ENCODE peak calls at places on chromosomes 6 and 20, in six cellular contexts. One of them, this sample, is unnamed.
A peak's percentile ranks its signal among the peaks of the same experiment; 100 is the strongest.

GRCh38 chr6:51553246-51554015 is 534.0 kb downstream of the PKHD1 start:
- DNase-seq in fibroblast of the aortic adventitia: no peak
- DNase-seq in fibroblast of pulmonary artery: no peak
- DNase-seq in A549: no peak
- DNase-seq in HAP-1: no peak
- DNase-seq in GM12878: no peak
- DNase-seq in this sample: no peak

GRCh38 chr20:35311409-35311808 is 19.2 kb upstream of the FAM83C start:
- DNase-seq in fibroblast of the aortic adventitia: peak; percentile 43
- DNase-seq in fibroblast of pulmonary artery: no peak
- DNase-seq in A549: no peak
- DNase-seq in HAP-1: no peak
- DNase-seq in GM12878: no peak
- DNase-seq in this sample: no peak

GRCh38 chr6:45587229-45588060 is 209.7 kb upstream of the SUPT3H start:
- DNase-seq in fibroblast of the aortic adventitia: no peak
- DNase-seq in fibroblast of pulmonary artery: no peak
- DNase-seq in A549: no peak
- DNase-seq in HAP-1: no peak
- DNase-seq in GM12878: no peak
- DNase-seq in this sample: no peak

GRCh38 chr6:42366011-42366705 is 85.6 kb downstream of the TRERF1 start:
- DNase-seq in fibroblast of the aortic adventitia: no peak
- DNase-seq in fibroblast of pulmonary artery: no peak
- DNase-seq in A549: no peak
- DNase-seq in HAP-1: no peak
- DNase-seq in GM12878: no peak
- DNase-seq in this sample: no peak

GRCh38 chr6:34230653-34231351 is 5.9 kb upstream of the HMGA1 start:
- DNase-seq in fibroblast of the aortic adventitia: no peak
- DNase-seq in fibroblast of pulmonary artery: no peak
- DNase-seq in A549: no peak
- DNase-seq in HAP-1: no peak
- DNase-seq in GM12878: no peak
- DNase-seq in this sample: no peak

GRCh38 chr20:1423625-1424106 is 30.8 kb upstream of the FKBP1A start:
- DNase-seq in fibroblast of the aortic adventitia: peak; percentile 51
- DNase-seq in fibroblast of pulmonary artery: peak; percentile 79
- DNase-seq in A549: no peak
- DNase-seq in HAP-1: peak; percentile 71
- DNase-seq in GM12878: no peak
- DNase-seq in this sample: peak; percentile 86

GRCh38 chr20:24547967-24548366 is 78.5 kb downstream of the SYNDIG1 start:
- DNase-seq in fibroblast of the aortic adventitia: no peak
- DNase-seq in fibroblast of pulmonary artery: no peak
- DNase-seq in A549: no peak
- DNase-seq in HAP-1: no peak
- DNase-seq in GM12878: no peak
- DNase-seq in this sample: no peak

GRCh38 chr6:551405-551804 is 105.5 kb downstream of the HUS1B start:
- DNase-seq in fibroblast of the aortic adventitia: peak; percentile 31
- DNase-seq in fibroblast of pulmonary artery: peak; percentile 26
- DNase-seq in A549: no peak
- DNase-seq in HAP-1: peak; percentile 46
- DNase-seq in GM12878: no peak
- DNase-seq in this sample: peak; percentile 17

GRCh38 chr6:161444464-161444863 is 170.6 kb upstream of the AGPAT4 start:
- DNase-seq in fibroblast of the aortic adventitia: peak; percentile 38
- DNase-seq in fibroblast of pulmonary artery: peak; percentile 53
- DNase-seq in A549: no peak
- DNase-seq in HAP-1: peak; percentile 83
- DNase-seq in GM12878: no peak
- DNase-seq in this sample: peak; percentile 29

GRCh38 chr6:168864541-168865495 is 388.8 kb downstream of the THBS2 start:
- DNase-seq in fibroblast of the aortic adventitia: peak; percentile 37
- DNase-seq in fibroblast of pulmonary artery: peak; percentile 5
- DNase-seq in A549: no peak
- DNase-seq in HAP-1: no peak
- DNase-seq in GM12878: no peak
- DNase-seq in this sample: no peak

GRCh38 chr6:3661390-3661789 is 90.1 kb downstream of the PXDC1 start:
- DNase-seq in fibroblast of the aortic adventitia: no peak
- DNase-seq in fibroblast of pulmonary artery: no peak
- DNase-seq in A549: no peak
- DNase-seq in HAP-1: no peak
- DNase-seq in GM12878: no peak
- DNase-seq in this sample: no peak

GRCh38 chr6:88490865-88491264 is 324.7 kb upstream of the CNR1 start:
- DNase-seq in fibroblast of the aortic adventitia: peak; percentile 27
- DNase-seq in fibroblast of pulmonary artery: peak; percentile 64
- DNase-seq in A549: no peak
- DNase-seq in HAP-1: no peak
- DNase-seq in GM12878: no peak
- DNase-seq in this sample: no peak

GRCh38 chr6:4210619-4211419 is 75.4 kb upstream of the ECI2 start:
- DNase-seq in fibroblast of the aortic adventitia: peak; percentile 71
- DNase-seq in fibroblast of pulmonary artery: peak; percentile 71
- DNase-seq in A549: peak; percentile 28
- DNase-seq in HAP-1: peak; percentile 79
- DNase-seq in GM12878: no peak
- DNase-seq in this sample: peak; percentile 69

GRCh38 chr20:2795451-2795850 is 5.0 kb downstream of the CPXM1 start:
- DNase-seq in fibroblast of the aortic adventitia: no peak
- DNase-seq in fibroblast of pulmonary artery: no peak
- DNase-seq in A549: no peak
- DNase-seq in HAP-1: no peak
- DNase-seq in GM12878: no peak
- DNase-seq in this sample: no peak

GRCh38 chr6:1363729-1364572 is 25.4 kb upstream of the FOXF2 start:
- DNase-seq in fibroblast of the aortic adventitia: peak; percentile 75
- DNase-seq in fibroblast of pulmonary artery: no peak
- DNase-seq in A549: no peak
- DNase-seq in HAP-1: peak; percentile 41
- DNase-seq in GM12878: no peak
- DNase-seq in this sample: peak; percentile 25

GRCh38 chr6:329888-330691 is 37.8 kb downstream of the DUSP22 start:
- DNase-seq in fibroblast of the aortic adventitia: no peak
- DNase-seq in fibroblast of pulmonary artery: no peak
- DNase-seq in A549: no peak
- DNase-seq in HAP-1: no peak
- DNase-seq in GM12878: no peak
- DNase-seq in this sample: peak; percentile 33

GRCh38 chr6:100269189-100269588 is 195.5 kb downstream of the SIM1 start:
- DNase-seq in fibroblast of the aortic adventitia: peak; percentile 89
- DNase-seq in fibroblast of pulmonary artery: peak; percentile 81
- DNase-seq in A549: no peak
- DNase-seq in HAP-1: no peak
- DNase-seq in GM12878: no peak
- DNase-seq in this sample: no peak

GRCh38 chr6:158605266-158605878 is 39.2 kb downstream of the DYNLT1 start:
- DNase-seq in fibroblast of the aortic adventitia: peak; percentile 82
- DNase-seq in fibroblast of pulmonary artery: peak; percentile 85
- DNase-seq in A549: peak; percentile 59
- DNase-seq in HAP-1: peak; percentile 79
- DNase-seq in GM12878: peak; percentile 36
- DNase-seq in this sample: peak; percentile 81

GRCh38 chr6:14674458-14674857 is 556.9 kb downstream of the CD83 start:
- DNase-seq in fibroblast of the aortic adventitia: no peak
- DNase-seq in fibroblast of pulmonary artery: no peak
- DNase-seq in A549: no peak
- DNase-seq in HAP-1: no peak
- DNase-seq in GM12878: no peak
- DNase-seq in this sample: no peak

GRCh38 chr6:141659582-141659981 is 473.1 kb upstream of the GJE1 start:
- DNase-seq in fibroblast of the aortic adventitia: no peak
- DNase-seq in fibroblast of pulmonary artery: no peak
- DNase-seq in A549: no peak
- DNase-seq in HAP-1: no peak
- DNase-seq in GM12878: no peak
- DNase-seq in this sample: no peak
- H3K4me3 ChIP-seq in fibroblast of the aortic adventitia: no peak overlapping the region
- H3K4me3 ChIP-seq in fibroblast of pulmonary artery: no peak overlapping the region
- H3K4me3 ChIP-seq in A549: no peak overlapping the region
- H3K4me3 ChIP-seq in HAP-1: no peak overlapping the region
- H3K4me3 ChIP-seq in GM12878: no peak overlapping the region
- H3K4me3 ChIP-seq in this sample: no peak overlapping the region

DNA sequence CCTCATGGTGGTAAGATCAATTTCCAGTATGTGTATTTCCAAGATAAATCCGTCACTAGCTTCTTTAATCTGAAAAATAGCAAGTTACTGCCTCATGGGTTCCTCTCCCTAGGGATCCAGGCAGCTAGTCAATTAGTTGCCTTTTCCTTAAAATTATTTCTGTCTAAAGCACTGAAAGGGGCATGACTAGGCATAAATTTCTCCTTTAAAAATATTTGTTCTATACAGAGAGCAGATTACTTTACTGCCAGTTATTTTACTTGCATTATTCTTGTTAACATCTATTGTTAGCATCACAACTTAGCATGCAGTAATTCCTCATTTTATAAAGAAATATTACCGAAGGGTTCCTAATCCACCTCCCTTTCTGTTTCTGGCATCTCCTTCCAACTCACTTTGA is 1.4 kb downstream of the MTCL3 start:
- DNase-seq in fibroblast of the aortic adventitia: no peak
- DNase-seq in fibroblast of pulmonary artery: no peak
- DNase-seq in A549: no peak
- DNase-seq in HAP-1: no peak
- DNase-seq in GM12878: no peak
- DNase-seq in this sample: no peak
- H3K4me3 ChIP-seq in fibroblast of the aortic adventitia: no peak overlapping the region
- H3K4me3 ChIP-seq in fibroblast of pulmonary artery: peak overlapping the region; percentile 47
- H3K4me3 ChIP-seq in A549: peak overlapping the region; percentile 72
- H3K4me3 ChIP-seq in HAP-1: no peak overlapping the region
- H3K4me3 ChIP-seq in GM12878: no peak overlapping the region
- H3K4me3 ChIP-seq in this sample: no peak overlapping the region

GRCh38 chr6:129778793-129779192 is 68.8 kb upstream of the ARHGAP18 start:
- DNase-seq in fibroblast of the aortic adventitia: no peak
- DNase-seq in fibroblast of pulmonary artery: no peak
- DNase-seq in A549: no peak
- DNase-seq in HAP-1: no peak
- DNase-seq in GM12878: no peak
- DNase-seq in this sample: no peak

GRCh38 chr6:129773304-129773703 is 63.3 kb upstream of the ARHGAP18 start:
- DNase-seq in fibroblast of the aortic adventitia: no peak
- DNase-seq in fibroblast of pulmonary artery: no peak
- DNase-seq in A549: no peak
- DNase-seq in HAP-1: no peak
- DNase-seq in GM12878: no peak
- DNase-seq in this sample: no peak

GRCh38 chr6:129776542-129776941 is 66.6 kb upstream of the ARHGAP18 start:
- DNase-seq in fibroblast of the aortic adventitia: no peak
- DNase-seq in fibroblast of pulmonary artery: no peak
- DNase-seq in A549: no peak
- DNase-seq in HAP-1: no peak
- DNase-seq in GM12878: no peak
- DNase-seq in this sample: no peak

DNA sequence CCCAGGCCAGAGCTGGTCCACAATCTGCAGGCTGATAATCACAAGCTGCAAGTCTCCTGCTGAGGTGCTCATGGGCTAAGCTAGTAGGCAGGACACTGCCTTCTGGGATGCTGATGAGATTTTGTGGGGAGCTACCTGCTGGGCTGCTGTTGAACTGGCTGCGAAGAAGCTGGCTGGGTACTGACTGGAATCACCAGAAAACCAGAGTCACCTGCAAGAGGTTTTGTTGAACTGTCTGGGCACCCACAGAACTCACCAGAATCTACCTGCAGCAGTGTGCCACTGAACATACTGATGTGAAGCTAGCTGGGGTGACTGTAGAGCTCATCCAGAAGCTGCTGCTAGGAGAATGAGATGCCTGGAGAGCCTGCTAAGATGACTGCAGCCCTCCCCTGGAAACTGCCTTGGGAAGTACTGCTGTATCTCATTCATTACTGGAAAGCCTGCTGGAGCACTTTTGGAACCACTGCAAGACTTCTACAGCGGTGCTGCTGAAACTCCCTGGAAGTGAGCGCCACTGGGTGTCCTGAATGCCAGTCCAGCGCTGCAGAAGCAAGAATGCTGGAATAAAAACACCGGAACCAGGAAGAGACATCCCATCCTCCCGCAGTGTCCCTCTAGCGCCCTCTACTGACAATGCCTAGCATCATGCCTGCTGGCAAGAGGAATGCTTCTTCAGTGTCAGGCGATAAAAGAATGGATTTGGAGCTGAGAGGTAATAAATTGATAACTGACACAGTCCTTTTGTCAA is 64.9 kb upstream of the ARHGAP18 start:
- DNase-seq in fibroblast of the aortic adventitia: peak; percentile 91
- DNase-seq in fibroblast of pulmonary artery: peak; percentile 90
- DNase-seq in A549: peak; percentile 23
- DNase-seq in HAP-1: peak; percentile 92
- DNase-seq in GM12878: no peak
- DNase-seq in this sample: peak; percentile 86
- H3K4me3 ChIP-seq in fibroblast of the aortic adventitia: peak overlapping the region; percentile 47
- H3K4me3 ChIP-seq in fibroblast of pulmonary artery: peak overlapping the region; percentile 4
- H3K4me3 ChIP-seq in A549: no peak overlapping the region
- H3K4me3 ChIP-seq in HAP-1: peak overlapping the region; percentile 13
- H3K4me3 ChIP-seq in GM12878: no peak overlapping the region
- H3K4me3 ChIP-seq in this sample: no peak overlapping the region

GRCh38 chr6:54056105-54056504 is 55.1 kb upstream of the MLIP start:
- DNase-seq in fibroblast of the aortic adventitia: no peak
- DNase-seq in fibroblast of pulmonary artery: no peak
- DNase-seq in A549: no peak
- DNase-seq in HAP-1: no peak
- DNase-seq in GM12878: no peak
- DNase-seq in this sample: no peak

GRCh38 chr6:54057068-54057467 is 54.2 kb upstream of the MLIP start:
- DNase-seq in fibroblast of the aortic adventitia: no peak
- DNase-seq in fibroblast of pulmonary artery: no peak
- DNase-seq in A549: no peak
- DNase-seq in HAP-1: no peak
- DNase-seq in GM12878: no peak
- DNase-seq in this sample: no peak

GRCh38 chr6:54058236-54058635 is 53.0 kb upstream of the MLIP start:
- DNase-seq in fibroblast of the aortic adventitia: no peak
- DNase-seq in fibroblast of pulmonary artery: no peak
- DNase-seq in A549: no peak
- DNase-seq in HAP-1: no peak
- DNase-seq in GM12878: no peak
- DNase-seq in this sample: peak; percentile 30

GRCh38 chr6:54050750-54051149 is 60.5 kb upstream of the MLIP start:
- DNase-seq in fibroblast of the aortic adventitia: no peak
- DNase-seq in fibroblast of pulmonary artery: no peak
- DNase-seq in A549: no peak
- DNase-seq in HAP-1: no peak
- DNase-seq in GM12878: no peak
- DNase-seq in this sample: no peak

DNA sequence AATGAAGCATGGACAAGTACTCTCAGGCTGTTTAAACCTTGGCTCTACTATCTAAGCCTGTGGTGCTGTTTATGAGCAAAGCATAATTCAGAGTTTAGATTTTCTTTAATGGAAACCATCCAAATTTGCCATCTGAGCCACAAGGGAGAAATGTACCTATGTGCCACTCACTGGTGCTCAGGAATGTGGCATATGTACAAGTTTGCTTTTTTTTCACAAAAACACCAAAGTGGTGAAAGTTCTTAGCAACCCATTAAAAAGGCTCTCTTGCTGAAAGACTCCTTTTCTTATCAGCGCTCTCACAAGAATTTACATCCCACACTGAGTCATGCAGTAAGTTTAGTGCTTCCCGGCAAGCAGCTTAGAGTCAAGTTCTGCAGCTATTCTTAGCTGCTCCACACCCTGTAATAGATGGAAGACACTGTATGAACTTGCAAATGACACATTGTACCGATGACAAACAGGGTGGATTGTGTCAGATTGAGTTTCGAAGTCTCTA is 57.3 kb upstream of the MLIP start:
- DNase-seq in fibroblast of the aortic adventitia: peak; percentile 93
- DNase-seq in fibroblast of pulmonary artery: peak; percentile 93
- DNase-seq in A549: no peak
- DNase-seq in HAP-1: peak; percentile 23
- DNase-seq in GM12878: no peak
- DNase-seq in this sample: peak; percentile 93
- H3K4me3 ChIP-seq in fibroblast of the aortic adventitia: peak overlapping the region; percentile 45
- H3K4me3 ChIP-seq in fibroblast of pulmonary artery: peak overlapping the region; percentile 25
- H3K4me3 ChIP-seq in A549: no peak overlapping the region
- H3K4me3 ChIP-seq in HAP-1: no peak overlapping the region
- H3K4me3 ChIP-seq in GM12878: no peak overlapping the region
- H3K4me3 ChIP-seq in this sample: no peak overlapping the region

This sample was measured in cardiac muscle cell.